ENCODE peak calls at places on chromosomes 12 and 14, in seven cellular contexts. I, G, W, U, J, T and Q are unnamed samples.

GRCh38 chr12:131608740-131609665 is 101.9 kb upstream of the SFSWAP start:
- DNase-seq in I (peak), G (peak), W (peak), U (peak), J (peak), T (peak), Q (no peak)

GRCh38 chr12:91219511-91219910 is 36.9 kb upstream of the DCN start:
- DNase-seq in I (no peak), G (no peak), W (no peak), U (no peak), J (no peak), T (no peak), Q (no peak)

GRCh38 chr14:102726191-102726949 is 50.9 kb upstream of the TRAF3 start:
- DNase-seq in I (no peak), G (no peak), W (no peak), U (no peak), J (no peak), T (no peak), Q (no peak)

GRCh38 chr14:85911044-85911443 is 381.1 kb downstream of the FLRT2 start:
- DNase-seq in I (no peak), G (no peak), W (no peak), U (no peak), J (no peak), T (no peak), Q (no peak)

GRCh38 chr12:64780531-64781373 is 21.5 kb upstream of the GNS start:
- DNase-seq in I (no peak), G (no peak), W (peak), U (peak), J (peak), T (no peak), Q (no peak)

GRCh38 chr12:86521870-86522269 is 265.7 kb upstream of the MGAT4C start:
- DNase-seq in I (no peak), G (no peak), W (no peak), U (no peak), J (no peak), T (no peak), Q (no peak)

GRCh38 chr14:96206461-96206860 is 1.8 kb downstream of the BDKRB2 start:
- DNase-seq in I (no peak), G (no peak), W (no peak), U (no peak), J (no peak), T (no peak), Q (no peak)

GRCh38 chr14:100891051-100891450 is 12.5 kb downstream of the RTL1 start:
- DNase-seq in I (no peak), G (no peak), W (no peak), U (no peak), J (peak), T (peak), Q (no peak)

GRCh38 chr12:41681898-41682297 is 462.8 kb downstream of the GXYLT1 start:
- DNase-seq in I (no peak), G (no peak), W (peak), U (no peak), J (no peak), T (no peak), Q (no peak)

DNA sequence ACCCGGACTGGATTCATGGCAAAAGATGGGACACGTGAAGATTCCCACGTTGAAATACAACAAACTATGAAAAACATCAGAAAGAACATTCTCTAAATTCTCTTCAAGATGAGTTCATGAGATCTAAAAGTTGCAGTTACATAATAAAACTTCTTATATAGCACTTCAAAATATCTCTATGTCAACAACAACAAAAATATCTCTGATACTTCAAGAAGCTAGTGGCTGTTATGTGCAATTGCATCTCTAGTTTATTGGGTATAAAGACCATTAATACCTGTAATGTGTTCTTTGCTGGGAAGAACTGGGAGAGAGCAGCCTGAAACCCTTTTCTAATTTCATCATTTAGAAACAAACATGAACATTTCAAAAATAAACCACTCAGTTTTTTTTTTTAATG is 69.2 kb upstream of the RGS6 start:
- DNase-seq in I (no peak), G (no peak), W (no peak), U (no peak), J (no peak), T (no peak), Q (no peak)
- TF ChIP-seq CTCF in I (no peak), G (no peak), W (no peak), U (no peak), J (no peak), T (no peak), Q (peak)

GRCh38 chr14:105493921-105494605 is 3.0 kb downstream of the TEDC1 start:
- DNase-seq in I (no peak), G (no peak), W (no peak), U (no peak), J (peak), T (peak), Q (no peak)

GRCh38 chr14:105491366-105492006 is 440 bp downstream of the TEDC1 start:
- DNase-seq in I (peak), G (peak), W (peak), U (peak), J (peak), T (peak), Q (no peak)

GRCh38 chr14:105490572-105491365 is at the start of gene TEDC1:
- DNase-seq in I (peak), G (peak), W (peak), U (peak), J (peak), T (peak), Q (peak)

GRCh38 chr14:105492966-105493871 is 2.2 kb downstream of the TEDC1 start:
- DNase-seq in I (no peak), G (no peak), W (no peak), U (no peak), J (peak), T (peak), Q (no peak)

GRCh38 chr14:105492051-105492965 is 1.3 kb downstream of the TEDC1 start:
- DNase-seq in I (no peak), G (peak), W (no peak), U (no peak), J (peak), T (peak), Q (no peak)
- TF ChIP-seq CTCF in I (no peak), G (no peak), W (no peak), U (no peak), J (no peak), T (no peak), Q (no peak)

GRCh38 chr12:105341010-105341409 is 10.5 kb downstream of the C12orf75 start:
- DNase-seq in I (no peak), G (no peak), W (no peak), U (no peak), J (no peak), T (no peak), Q (no peak)

GRCh38 chr12:105347486-105347885 is 17.0 kb downstream of the C12orf75 start:
- DNase-seq in I (no peak), G (no peak), W (no peak), U (no peak), J (no peak), T (no peak), Q (peak)

GRCh38 chr12:105338954-105339353 is 8.5 kb downstream of the C12orf75 start:
- DNase-seq in I (no peak), G (no peak), W (no peak), U (no peak), J (no peak), T (no peak), Q (no peak)

GRCh38 chr12:105343836-105344235 is 13.3 kb downstream of the C12orf75 start:
- DNase-seq in I (no peak), G (no peak), W (no peak), U (no peak), J (no peak), T (no peak), Q (no peak)

GRCh38 chr12:105342464-105342863 is 12.0 kb downstream of the C12orf75 start:
- DNase-seq in I (no peak), G (no peak), W (no peak), U (no peak), J (no peak), T (no peak), Q (peak)
- TF ChIP-seq CTCF in I (no peak), G (no peak), W (no peak), U (no peak), J (no peak), T (no peak), Q (peak)

GRCh38 chr12:29771786-29772185 is 12.0 kb downstream of the TMTC1 start:
- DNase-seq in I (no peak), G (no peak), W (no peak), U (no peak), J (no peak), T (no peak), Q (no peak)
- TF ChIP-seq CTCF in I (no peak), G (no peak), W (no peak), U (no peak), J (no peak), T (no peak), Q (no peak)

GRCh38 chr14:67622675-67623074 is 3.0 kb downstream of the ARG2 start:
- DNase-seq in I (no peak), G (no peak), W (peak), U (no peak), J (peak), T (peak), Q (peak)

GRCh38 chr14:67620217-67620789 is 583 bp downstream of the ARG2 start:
- DNase-seq in I (no peak), G (no peak), W (peak), U (no peak), J (no peak), T (peak), Q (no peak)

GRCh38 chr14:67623114-67623513 is 3.4 kb downstream of the ARG2 start:
- DNase-seq in I (no peak), G (no peak), W (peak), U (no peak), J (no peak), T (no peak), Q (no peak)

GRCh38 chr14:67619446-67620216 is at the start of gene ARG2:
- DNase-seq in I (peak), G (peak), W (peak), U (peak), J (peak), T (peak), Q (peak)

GRCh38 chr14:67618617-67619063 is 1.1 kb upstream of the ARG2 start:
- DNase-seq in I (no peak), G (no peak), W (peak), U (peak), J (no peak), T (no peak), Q (peak)
- TF ChIP-seq CTCF in I (peak), G (peak), W (peak), U (peak), J (peak), T (peak), Q (peak)

DNA sequence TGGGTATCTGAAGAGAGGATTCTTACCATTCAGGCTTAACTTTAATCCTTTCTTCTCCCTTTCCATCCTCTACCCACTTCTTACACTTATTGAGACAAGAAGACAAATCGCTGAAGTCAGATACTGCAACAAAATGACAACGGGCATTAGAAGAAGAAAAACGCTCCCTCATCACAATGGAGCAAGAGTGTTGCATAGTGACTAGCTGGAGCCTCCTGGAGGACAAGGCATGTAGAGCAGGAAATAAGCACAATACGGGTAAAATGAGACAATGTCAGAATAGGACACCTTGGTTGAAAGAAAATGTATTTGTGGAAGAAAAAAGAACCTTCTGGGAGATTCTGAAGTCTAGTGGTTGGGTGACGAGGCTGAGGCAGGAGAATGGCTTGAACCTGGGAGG is 501.0 kb downstream of the RERGL start:
- DNase-seq in I (peak), G (no peak), W (peak), U (no peak), J (no peak), T (no peak), Q (no peak)
- TF ChIP-seq CTCF in I (peak), G (no peak), W (peak), U (no peak), J (peak), T (no peak), Q (peak)

GRCh38 chr12:2528001-2528400 is 266.8 kb upstream of the FKBP4 start:
- DNase-seq in I (no peak), G (no peak), W (no peak), U (no peak), J (no peak), T (no peak), Q (no peak)
- TF ChIP-seq CTCF in I (no peak), G (no peak), W (no peak), U (no peak), J (no peak), T (no peak), Q (no peak)

GRCh38 chr14:35985504-35986218 is 159.5 kb downstream of the BRMS1L start:
- DNase-seq in I (peak), G (no peak), W (peak), U (no peak), J (no peak), T (no peak), Q (peak)
- TF ChIP-seq CTCF in I (no peak), G (no peak), W (peak), U (no peak), J (no peak), T (no peak), Q (peak)